ENCODE peak calls at places on chromosomes 6 and 20, in four cellular contexts. S is DND-41, O is IMR-90, R is H9. D is an unnamed sample.

GRCh38 chr6:2853766-2854393 is 12.2 kb upstream of the SERPINB1 start:
- DNase-seq in S (no peak), O (peak), R (peak), D (no peak)

GRCh38 chr20:5041433-5041832 is 40.1 kb upstream of the SLC23A2 start:
- DNase-seq in S (no peak), O (no peak), R (peak), D (no peak)

GRCh38 chr6:43271103-43271815 is 26.8 kb upstream of the SLC22A7 start:
- DNase-seq in S (no peak), O (no peak), R (no peak), D (no peak)

GRCh38 chr20:48791666-48792071 is 36.1 kb downstream of the PREX1 start:
- DNase-seq in S (no peak), O (peak), R (no peak), D (no peak)

GRCh38 chr6:156778615-156779205 is 1.5 kb downstream of the ARID1B start:
- DNase-seq in S (peak), O (no peak), R (peak), D (peak)

GRCh38 chr6:71466362-71466761 is 177.8 kb downstream of the OGFRL1 start:
- DNase-seq in S (no peak), O (no peak), R (no peak), D (no peak)

GRCh38 chr20:45061244-45061643 is 39.7 kb downstream of the KCNS1 start:
- DNase-seq in S (no peak), O (peak), R (no peak), D (no peak)

GRCh38 chr20:24981282-24981681 is 11.3 kb downstream of the APMAP start:
- DNase-seq in S (peak), O (no peak), R (peak), D (peak)

GRCh38 chr6:73508776-73509175 is 12.1 kb downstream of the EEF1A1 start:
- DNase-seq in S (no peak), O (no peak), R (no peak), D (no peak)

GRCh38 chr6:152727507-152727906 is 23.1 kb upstream of the VIP start:
- DNase-seq in S (no peak), O (no peak), R (peak), D (no peak)

GRCh38 chr20:17202668-17203067 is 24.2 kb upstream of the PCSK2 start:
- DNase-seq in S (no peak), O (no peak), R (peak), D (no peak)

GRCh38 chr6:159761135-159761872 is 541 bp upstream of the ACAT2 start:
- DNase-seq in S (peak), O (no peak), R (peak), D (no peak)

GRCh38 chr6:125974214-125974866 is 12.0 kb upstream of the TRMT11 start:
- DNase-seq in S (no peak), O (peak), R (no peak), D (no peak)

GRCh38 chr6:130997061-130997753 is 65.8 kb downstream of the EPB41L2 start:
- DNase-seq in S (no peak), O (peak), R (no peak), D (no peak)

GRCh38 chr6:112029045-112029822 is 24.7 kb upstream of the CCN6 start:
- DNase-seq in S (peak), O (peak), R (peak), D (peak)

GRCh38 chr6:130381459-130382380 is 15.9 kb downstream of the TMEM200A start:
- DNase-seq in S (peak), O (no peak), R (no peak), D (no peak)

GRCh38 chr20:13140775-13141174 is 80.3 kb upstream of the ISM1 start:
- DNase-seq in S (no peak), O (no peak), R (no peak), D (no peak)

GRCh38 chr20:24795444-24795843 is 153.6 kb upstream of the CST7 start:
- DNase-seq in S (no peak), O (peak), R (no peak), D (no peak)

GRCh38 chr6:104229057-104229456 is 630.7 kb downstream of the HACE1 start:
- DNase-seq in S (no peak), O (no peak), R (no peak), D (no peak)

GRCh38 chr6:137705166-137706064 is 161.6 kb upstream of the TNFAIP3 start:
- DNase-seq in S (peak), O (peak), R (peak), D (no peak)

GRCh38 chr20:34111057-34111711 is 859 bp downstream of the EIF2S2 start:
- DNase-seq in S (peak), O (peak), R (no peak), D (no peak)

GRCh38 chr6:149592983-149593382 is 26.8 kb downstream of the GINM1 start:
- DNase-seq in S (no peak), O (no peak), R (no peak), D (no peak)

GRCh38 chr6:137882225-137882961 is 15.3 kb downstream of the TNFAIP3 start:
- DNase-seq in S (peak), O (peak), R (no peak), D (no peak)

GRCh38 chr6:27811383-27811782 is 100.8 kb downstream of the OR2B2 start:
- DNase-seq in S (no peak), O (no peak), R (no peak), D (no peak)

GRCh38 chr6:27810768-27811298 is 101.4 kb downstream of the OR2B2 start:
- DNase-seq in S (peak), O (no peak), R (no peak), D (peak)

GRCh38 chr6:27809067-27809938 is 102.9 kb downstream of the OR2B2 start:
- DNase-seq in S (no peak), O (no peak), R (no peak), D (no peak)

GRCh38 chr6:27812078-27812804 is 100.0 kb downstream of the OR2B2 start:
- DNase-seq in S (no peak), O (no peak), R (no peak), D (no peak)

DNA sequence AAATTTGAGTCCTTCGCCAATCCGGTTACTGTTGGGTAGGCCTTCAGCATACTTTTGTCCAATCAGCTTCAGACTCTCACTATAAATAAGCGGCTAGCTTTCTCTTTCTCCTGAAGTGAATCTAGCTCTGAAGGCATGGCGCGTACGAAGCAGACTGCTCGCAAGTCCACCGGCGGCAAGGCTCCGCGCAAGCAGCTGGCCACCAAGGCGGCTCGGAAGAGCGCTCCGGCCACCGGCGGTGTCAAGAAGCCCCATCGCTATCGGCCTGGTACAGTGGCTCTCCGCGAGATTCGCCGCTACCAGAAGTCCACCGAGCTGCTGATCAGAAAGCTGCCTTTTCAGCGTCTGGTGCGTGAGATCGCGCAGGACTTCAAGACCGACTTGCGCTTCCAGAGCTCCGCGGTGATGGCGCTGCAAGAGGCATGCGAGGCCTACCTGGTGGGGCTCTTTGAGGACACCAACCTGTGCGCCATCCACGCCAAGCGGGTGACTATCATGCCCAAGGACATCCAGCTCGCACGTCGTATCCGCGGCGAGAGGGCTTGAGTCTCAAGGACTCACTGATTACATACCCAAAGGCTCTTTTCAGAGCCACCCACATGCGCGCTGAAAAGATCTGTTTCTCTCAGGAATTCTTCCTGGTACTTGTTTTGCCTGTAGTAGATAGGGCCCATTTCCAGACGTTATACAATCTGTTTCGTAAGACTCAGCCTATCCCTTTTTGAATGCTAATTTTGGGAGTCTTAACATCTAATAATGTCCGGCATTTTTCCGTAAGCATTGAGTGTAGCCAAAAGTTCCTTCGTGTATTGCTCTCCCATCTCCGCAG is 102.0 kb downstream of the OR2B2 start:
- DNase-seq in S (peak), O (peak), R (peak), D (peak)
- H2AFZ ChIP-seq in S (no peak), O (peak), R (no peak), D (no peak)

GRCh38 chr20:62787329-62787728 is 8.9 kb upstream of the MRGBP start:
- DNase-seq in S (no peak), O (no peak), R (no peak), D (no peak)
- H2AFZ ChIP-seq in S (no peak), O (no peak), R (no peak), D (no peak)

DNA sequence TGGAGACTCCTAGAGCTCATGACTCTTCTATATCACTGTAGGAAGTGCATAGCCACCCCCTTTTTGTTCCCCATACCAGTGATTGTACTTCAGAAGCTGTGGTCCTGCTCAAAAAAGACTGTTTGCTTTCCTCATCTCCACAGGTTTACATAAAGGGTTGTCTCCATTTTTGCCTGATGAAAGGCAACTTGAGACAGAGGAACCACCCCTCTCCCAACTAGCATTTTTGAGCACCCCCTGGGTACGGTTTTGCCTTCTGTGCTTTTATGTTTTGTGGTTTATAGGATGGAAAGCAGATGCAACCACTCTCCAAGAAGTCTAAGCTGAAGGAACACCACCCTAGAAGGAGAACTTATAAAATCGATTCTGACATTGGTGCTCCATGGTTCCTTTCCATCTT is 127.7 kb upstream of the SUPT3H start:
- DNase-seq in S (peak), O (no peak), R (no peak), D (no peak)
- H2AFZ ChIP-seq in S (no peak), O (no peak), R (peak), D (peak)

GRCh38 chr20:8518878-8519277 is 386.8 kb downstream of the PLCB1 start:
- DNase-seq in S (no peak), O (no peak), R (peak), D (no peak)
- H2AFZ ChIP-seq in S (no peak), O (no peak), R (no peak), D (no peak)

DNA sequence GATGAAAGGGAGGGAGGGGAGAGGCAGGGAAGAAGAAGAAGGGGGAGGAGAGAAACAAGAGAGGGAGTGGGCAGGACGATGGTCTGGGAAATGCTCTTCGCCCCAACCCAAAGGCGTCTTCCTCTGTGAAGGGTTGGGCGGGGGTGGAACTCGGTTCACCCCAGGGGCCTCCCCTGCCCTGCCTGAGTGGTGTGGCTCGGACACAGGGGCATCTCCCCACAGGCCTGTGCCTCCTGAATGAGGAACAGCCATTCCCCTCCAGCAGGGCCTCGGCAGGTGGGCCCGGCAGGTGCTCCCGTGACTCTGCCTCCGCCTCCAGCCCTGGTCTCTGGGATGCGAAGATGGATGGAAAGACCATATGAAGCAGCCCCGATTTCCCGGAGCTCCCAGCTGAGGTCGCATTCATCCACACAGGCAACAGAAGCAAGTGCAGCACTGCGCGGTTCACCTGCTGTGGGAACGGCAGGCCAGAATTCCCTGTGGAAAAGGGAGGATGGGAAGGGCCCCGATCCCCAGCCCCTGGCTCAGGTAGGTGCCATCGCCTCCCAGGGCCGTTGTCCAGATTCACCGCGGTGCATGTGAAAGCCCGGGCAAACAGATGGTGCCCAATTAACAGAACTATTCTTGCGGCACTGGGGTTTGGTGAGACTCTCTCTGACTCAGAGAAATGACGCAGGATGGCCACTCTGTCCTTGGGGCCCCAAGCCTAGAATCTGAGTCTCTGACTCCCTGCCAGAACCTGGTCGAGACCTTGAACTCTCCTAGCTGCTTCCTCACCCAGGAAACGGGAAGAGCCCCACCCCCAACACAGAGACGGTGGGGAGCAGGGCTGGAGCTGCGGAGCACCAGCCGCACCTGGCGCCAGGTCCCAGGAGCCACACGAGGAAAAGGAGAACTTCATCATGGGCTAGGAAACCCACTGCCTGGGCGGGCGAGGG is 29.5 kb upstream of the RPS6KA2 start:
- DNase-seq in S (no peak), O (peak), R (no peak), D (peak)
- H2AFZ ChIP-seq in S (no peak), O (peak), R (no peak), D (peak)

GRCh38 chr6:167721291-167721690 is 105.4 kb upstream of the AFDN start:
- DNase-seq in S (no peak), O (no peak), R (no peak), D (no peak)

GRCh38 chr6:167720456-167721285 is 106.0 kb upstream of the AFDN start:
- DNase-seq in S (no peak), O (no peak), R (no peak), D (no peak)

GRCh38 chr6:167717867-167718266 is 108.8 kb upstream of the AFDN start:
- DNase-seq in S (no peak), O (no peak), R (no peak), D (no peak)

GRCh38 chr6:167717455-167717854 is 109.3 kb upstream of the AFDN start:
- DNase-seq in S (no peak), O (no peak), R (no peak), D (no peak)

GRCh38 chr6:167719920-167720319 is 106.8 kb upstream of the AFDN start:
- DNase-seq in S (no peak), O (no peak), R (no peak), D (no peak)
- H2AFZ ChIP-seq in S (no peak), O (no peak), R (no peak), D (peak)